ENCODE peak calls at places on chromosomes 6 and 20, in five cellular contexts. H is myocyte, U is activated gamma-delta T cell treated with Interleukin-2 at 50 U/mL for 16 hours, X is progenitor cell of endocrine pancreas, O is heart right ventricle. R is an unnamed sample.

GRCh38 chr20:49386848-49387605 is 95.4 kb downstream of the KCNB1 start:
- DNase-seq in H (no peak), U (no peak), X (no peak), O (no peak), R (no peak)

GRCh38 chr20:58192567-58192966 is 35.9 kb downstream of the ANKRD60 start:
- DNase-seq in H (no peak), U (no peak), X (no peak), O (no peak), R (peak)

GRCh38 chr6:169424821-169425240 is 171.2 kb upstream of the THBS2 start:
- DNase-seq in H (peak), U (no peak), X (no peak), O (no peak), R (no peak)

GRCh38 chr20:20768202-20768815 is 55.9 kb upstream of the RALGAPA2 start:
- DNase-seq in H (no peak), U (no peak), X (no peak), O (no peak), R (no peak)

GRCh38 chr20:38094373-38094775 is 60.8 kb downstream of the RPRD1B start:
- DNase-seq in H (peak), U (peak), X (no peak), O (peak), R (peak)

GRCh38 chr6:35035481-35036030 is 105.6 kb downstream of the TCP11 start:
- DNase-seq in H (no peak), U (no peak), X (no peak), O (no peak), R (no peak)

GRCh38 chr20:43942213-43942590 is 27.6 kb downstream of the TOX2 start:
- DNase-seq in H (peak), U (no peak), X (no peak), O (no peak), R (no peak)

GRCh38 chr6:34260576-34261267 is 11.9 kb upstream of the SMIM29 start:
- DNase-seq in H (no peak), U (no peak), X (no peak), O (no peak), R (no peak)

GRCh38 chr20:34986311-34987287 is 30.9 kb downstream of the MYH7B start:
- DNase-seq in H (no peak), U (no peak), X (no peak), O (no peak), R (no peak)

GRCh38 chr6:38510205-38510604 is 129.5 kb downstream of the BTBD9 start:
- DNase-seq in H (no peak), U (no peak), X (no peak), O (no peak), R (no peak)

GRCh38 chr6:37304766-37305165 is 46.8 kb upstream of the TMEM217 start:
- DNase-seq in H (no peak), U (no peak), X (no peak), O (no peak), R (no peak)

GRCh38 chr20:46568570-46569129 is 18.2 kb upstream of the OCSTAMP start:
- DNase-seq in H (peak), U (no peak), X (no peak), O (peak), R (no peak)

GRCh38 chr6:31727034-31727716 is 1.9 kb downstream of the DDAH2 start:
- DNase-seq in H (no peak), U (no peak), X (no peak), O (peak), R (no peak)

GRCh38 chr6:42345696-42346416 is 105.9 kb downstream of the TRERF1 start:
- DNase-seq in H (no peak), U (peak), X (no peak), O (no peak), R (peak)

GRCh38 chr6:12844284-12845223 is 128.0 kb downstream of the PHACTR1 start:
- DNase-seq in H (peak), U (no peak), X (no peak), O (no peak), R (no peak)

R was measured in stimulated activated naive CD8-positive, alpha-beta T cell treated with anti-CD3 and anti-CD28 coated beads, Interleukin-15, amount 100 ng/mL, for 72 hours.